ENCODE peak calls at places on chromosomes 13 and 19, in four cellular contexts. One of them, this sample, is unnamed.

GRCh38 chr13:80717834-80718233 is 376.9 kb upstream of the SPRY2 start:
- DNase-seq in H54: no peak
- DNase-seq in gastrocnemius medialis: no peak
- DNase-seq in upper lobe of left lung: no peak
- DNase-seq in this sample: no peak

GRCh38 chr13:93794197-93794885 is 567.7 kb downstream of the GPC6 start:
- DNase-seq in H54: no peak
- DNase-seq in gastrocnemius medialis: no peak
- DNase-seq in upper lobe of left lung: no peak
- DNase-seq in this sample: no peak

GRCh38 chr13:99192480-99192879 is 8.2 kb upstream of the UBAC2 start:
- DNase-seq in H54: no peak
- DNase-seq in gastrocnemius medialis: no peak
- DNase-seq in upper lobe of left lung: no peak
- DNase-seq in this sample: no peak

GRCh38 chr19:53333071-53333465 is 481 bp upstream of the ZNF845 start:
- DNase-seq in H54: peak
- DNase-seq in gastrocnemius medialis: peak
- DNase-seq in upper lobe of left lung: peak
- DNase-seq in this sample: peak

GRCh38 chr13:20140487-20140886 is 20.4 kb downstream of the GJA3 start:
- DNase-seq in H54: no peak
- DNase-seq in gastrocnemius medialis: no peak
- DNase-seq in upper lobe of left lung: no peak
- DNase-seq in this sample: no peak

GRCh38 chr19:9847087-9847671 is 12.1 kb downstream of the PIN1 start:
- DNase-seq in H54: peak
- DNase-seq in gastrocnemius medialis: no peak
- DNase-seq in upper lobe of left lung: no peak
- DNase-seq in this sample: peak

GRCh38 chr19:14053032-14053431 is 8.8 kb downstream of the PALM3 start:
- DNase-seq in H54: no peak
- DNase-seq in gastrocnemius medialis: no peak
- DNase-seq in upper lobe of left lung: no peak
- DNase-seq in this sample: no peak

GRCh38 chr13:47277774-47278173 is 380.9 kb upstream of the HTR2A start:
- DNase-seq in H54: no peak
- DNase-seq in gastrocnemius medialis: no peak
- DNase-seq in upper lobe of left lung: peak
- DNase-seq in this sample: no peak

GRCh38 chr13:33111414-33112110 is 95.3 kb downstream of the KL start:
- DNase-seq in H54: no peak
- DNase-seq in gastrocnemius medialis: no peak
- DNase-seq in upper lobe of left lung: no peak
- DNase-seq in this sample: no peak

GRCh38 chr13:112444001-112444311 is 67.8 kb downstream of the SPACA7 start:
- DNase-seq in H54: peak
- DNase-seq in gastrocnemius medialis: no peak
- DNase-seq in upper lobe of left lung: peak
- DNase-seq in this sample: no peak

GRCh38 chr13:22777207-22777606 is 403.6 kb upstream of the SGCG start:
- DNase-seq in H54: no peak
- DNase-seq in gastrocnemius medialis: no peak
- DNase-seq in upper lobe of left lung: no peak
- DNase-seq in this sample: no peak

GRCh38 chr19:13920940-13921744 is 15.1 kb downstream of the CC2D1A start:
- DNase-seq in H54: peak
- DNase-seq in gastrocnemius medialis: no peak
- DNase-seq in upper lobe of left lung: peak
- DNase-seq in this sample: no peak

GRCh38 chr13:73223372-73223781 is 164.6 kb downstream of the KLF5 start:
- DNase-seq in H54: no peak
- DNase-seq in gastrocnemius medialis: no peak
- DNase-seq in upper lobe of left lung: no peak
- DNase-seq in this sample: no peak

DNA sequence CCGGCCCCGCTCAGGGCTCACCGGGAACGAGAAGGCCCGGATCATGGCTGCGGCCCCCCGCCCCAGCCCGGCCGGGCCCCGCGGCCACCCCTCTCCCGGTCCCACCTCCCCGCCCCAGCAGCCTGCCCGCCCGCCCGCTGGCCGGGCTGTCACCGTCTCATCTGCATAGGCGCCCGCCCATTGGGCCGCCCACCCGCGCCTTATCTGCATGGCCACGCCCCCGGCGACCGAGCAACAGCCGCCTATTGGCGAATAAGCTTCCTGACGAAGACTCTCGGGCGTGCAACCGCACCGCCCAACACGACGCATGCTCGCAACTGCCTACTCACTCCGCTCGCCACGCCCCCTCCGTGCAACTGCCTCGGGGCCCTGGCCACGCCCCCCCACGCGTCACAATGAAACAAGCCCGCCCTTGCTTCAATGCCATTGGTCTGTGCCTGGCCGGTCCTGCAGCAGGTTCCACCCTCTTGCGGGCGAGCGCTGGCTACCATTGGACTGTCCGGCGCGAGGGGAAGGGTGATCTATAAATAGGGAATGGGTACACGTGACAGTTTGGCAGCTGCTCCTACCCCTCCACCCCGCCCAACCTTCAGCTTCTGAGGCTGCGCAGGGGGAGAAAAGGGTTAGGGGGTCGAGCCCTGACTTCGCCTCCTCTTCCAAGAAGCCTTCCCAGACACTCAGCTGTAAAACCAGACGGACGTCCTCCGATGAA is at the start of gene DACT3:
- DNase-seq in H54: peak
- DNase-seq in gastrocnemius medialis: peak
- DNase-seq in upper lobe of left lung: peak
- DNase-seq in this sample: peak
- TF ChIP-seq POLR2A in H54: no peak
- TF ChIP-seq POLR2A in gastrocnemius medialis: no peak
- TF ChIP-seq POLR2A in upper lobe of left lung: no peak
- TF ChIP-seq POLR2A in this sample: no peak

DNA sequence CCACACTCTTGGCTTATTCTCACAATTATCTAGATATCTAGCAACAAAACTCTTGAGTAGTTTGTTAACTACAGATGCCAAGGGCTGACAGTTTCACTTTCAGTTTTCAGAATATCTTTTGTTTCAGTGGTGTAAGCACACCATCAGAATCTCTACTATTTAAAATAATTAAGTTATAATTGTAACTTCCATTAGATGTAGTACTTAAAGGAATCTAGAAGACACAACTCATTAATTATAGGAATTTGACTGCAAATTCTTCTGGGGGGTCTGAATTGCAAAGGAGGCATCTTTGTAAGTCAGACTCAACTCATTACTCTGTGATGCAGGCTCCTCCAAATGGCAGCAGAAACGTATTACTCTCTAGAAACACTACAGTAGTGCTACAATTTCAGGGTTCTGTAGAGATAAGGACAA is 44.9 kb upstream of the USPL1 start:
- DNase-seq in H54: no peak
- DNase-seq in gastrocnemius medialis: no peak
- DNase-seq in upper lobe of left lung: peak
- DNase-seq in this sample: no peak
- TF ChIP-seq POLR2A in H54: no peak
- TF ChIP-seq POLR2A in gastrocnemius medialis: no peak
- TF ChIP-seq POLR2A in upper lobe of left lung: no peak
- TF ChIP-seq POLR2A in this sample: no peak

DNA sequence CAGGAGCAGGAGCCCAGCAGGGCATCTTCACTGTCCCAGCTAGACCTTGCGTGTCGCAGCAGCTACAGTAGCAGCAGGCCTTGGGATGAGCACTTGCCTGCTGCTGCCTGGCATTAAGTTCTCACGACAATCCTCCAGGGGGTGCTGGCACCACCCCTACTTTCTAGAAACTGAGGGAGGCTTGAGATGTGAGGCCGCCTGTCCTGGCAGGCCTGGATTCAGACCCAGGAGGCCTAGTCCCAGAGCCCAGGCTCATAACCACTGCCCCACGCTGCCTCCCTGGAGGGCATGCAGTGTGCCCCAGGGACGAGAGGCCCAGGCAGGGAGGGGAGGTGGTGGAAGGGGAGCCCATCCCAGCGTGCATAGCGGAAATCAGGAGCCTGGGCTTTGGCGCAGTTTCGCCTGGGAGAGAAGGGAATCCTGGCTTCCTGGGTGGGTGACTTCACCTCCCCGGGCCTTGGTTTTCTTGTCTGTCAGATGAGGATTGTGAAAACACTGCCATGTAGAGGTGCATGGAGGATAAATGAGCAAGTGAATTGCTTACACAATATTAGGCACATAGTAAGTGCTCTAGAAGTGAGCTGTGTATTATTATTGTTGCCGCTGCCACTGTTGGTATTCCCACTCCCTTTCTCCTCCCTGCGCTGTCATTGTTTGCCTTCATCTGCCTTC is 26.1 kb downstream of the PPP5C start:
- DNase-seq in H54: no peak
- DNase-seq in gastrocnemius medialis: no peak
- DNase-seq in upper lobe of left lung: no peak
- DNase-seq in this sample: no peak
- TF ChIP-seq POLR2A in H54: no peak
- TF ChIP-seq POLR2A in gastrocnemius medialis: no peak
- TF ChIP-seq POLR2A in upper lobe of left lung: no peak
- TF ChIP-seq POLR2A in this sample: no peak

DNA sequence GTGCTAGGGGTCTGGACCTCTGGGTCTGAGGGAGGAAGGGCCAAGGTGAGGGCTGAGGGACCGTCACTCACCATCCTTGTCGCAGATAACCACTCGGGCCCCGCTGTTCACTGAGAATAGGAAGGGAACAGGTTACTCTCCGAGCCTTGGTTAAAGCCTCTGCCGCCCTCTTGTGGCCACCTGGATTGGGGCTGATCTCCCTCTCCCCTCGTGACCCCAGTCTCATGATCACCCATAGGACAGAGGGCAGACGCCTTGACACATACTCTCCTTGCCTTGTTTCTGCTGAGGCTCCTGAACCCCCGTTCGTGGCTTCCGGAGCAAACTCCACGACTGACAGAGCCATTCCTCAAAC is 580 bp downstream of the HSD17B14 start:
- DNase-seq in H54: peak
- DNase-seq in gastrocnemius medialis: peak
- DNase-seq in upper lobe of left lung: peak
- DNase-seq in this sample: peak
- TF ChIP-seq POLR2A in H54: no peak
- TF ChIP-seq POLR2A in gastrocnemius medialis: peak
- TF ChIP-seq POLR2A in upper lobe of left lung: peak
- TF ChIP-seq POLR2A in this sample: no peak

DNA sequence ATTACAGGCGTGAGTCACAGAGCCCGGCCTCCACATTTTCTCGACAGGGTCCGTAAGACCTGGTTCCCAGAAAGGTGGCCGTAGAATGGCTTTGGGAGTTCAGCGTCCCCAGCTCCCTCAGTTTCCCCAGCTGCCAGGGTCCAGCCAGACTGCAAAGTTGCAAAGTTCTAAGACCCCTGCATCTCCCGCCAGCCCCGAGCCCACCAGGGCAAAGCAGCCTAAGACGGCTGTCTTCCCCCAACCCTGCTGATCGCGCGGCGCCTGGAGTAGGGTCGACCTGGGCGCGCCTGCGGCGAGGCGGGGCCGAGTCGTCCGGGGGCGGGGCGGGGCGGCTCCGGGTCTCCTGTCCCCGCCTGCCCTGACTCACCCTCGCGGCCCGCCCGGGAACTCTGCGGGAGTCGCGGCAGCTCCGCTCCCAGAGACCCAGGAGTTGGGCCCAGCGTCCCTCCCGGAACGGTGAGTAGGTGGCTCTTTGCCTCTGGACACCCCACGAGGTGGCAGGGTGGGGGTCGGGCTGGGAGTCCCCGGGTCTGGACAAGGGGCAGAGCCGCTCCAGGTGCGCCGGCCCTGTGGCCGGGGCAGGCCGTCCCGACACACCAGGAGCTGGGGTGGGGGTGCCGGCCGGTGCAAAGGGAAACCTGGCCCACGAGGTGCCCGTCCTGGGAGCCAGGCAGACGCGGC is at the start of gene LRRC8E:
- DNase-seq in H54: peak
- DNase-seq in gastrocnemius medialis: no peak
- DNase-seq in upper lobe of left lung: peak
- DNase-seq in this sample: no peak
- TF ChIP-seq POLR2A in H54: peak
- TF ChIP-seq POLR2A in gastrocnemius medialis: no peak
- TF ChIP-seq POLR2A in upper lobe of left lung: no peak
- TF ChIP-seq POLR2A in this sample: no peak

GRCh38 chr13:97977982-97978381 is 24.5 kb downstream of the IPO5 start:
- DNase-seq in H54: no peak
- DNase-seq in gastrocnemius medialis: no peak
- DNase-seq in upper lobe of left lung: no peak
- DNase-seq in this sample: no peak

GRCh38 chr13:97975280-97975850 is 21.9 kb downstream of the IPO5 start:
- DNase-seq in H54: no peak
- DNase-seq in gastrocnemius medialis: no peak
- DNase-seq in upper lobe of left lung: no peak
- DNase-seq in this sample: no peak

GRCh38 chr13:97975851-97976550 is 22.5 kb downstream of the IPO5 start:
- DNase-seq in H54: peak
- DNase-seq in gastrocnemius medialis: peak
- DNase-seq in upper lobe of left lung: peak
- DNase-seq in this sample: peak

GRCh38 chr13:97977376-97977705 is 23.9 kb downstream of the IPO5 start:
- DNase-seq in H54: no peak
- DNase-seq in gastrocnemius medialis: no peak
- DNase-seq in upper lobe of left lung: no peak
- DNase-seq in this sample: no peak

GRCh38 chr13:97976551-97977375 is 23.3 kb downstream of the IPO5 start:
- DNase-seq in H54: peak
- DNase-seq in gastrocnemius medialis: no peak
- DNase-seq in upper lobe of left lung: peak
- DNase-seq in this sample: no peak
- TF ChIP-seq POLR2A in H54: no peak
- TF ChIP-seq POLR2A in gastrocnemius medialis: no peak
- TF ChIP-seq POLR2A in upper lobe of left lung: no peak
- TF ChIP-seq POLR2A in this sample: no peak

DNA sequence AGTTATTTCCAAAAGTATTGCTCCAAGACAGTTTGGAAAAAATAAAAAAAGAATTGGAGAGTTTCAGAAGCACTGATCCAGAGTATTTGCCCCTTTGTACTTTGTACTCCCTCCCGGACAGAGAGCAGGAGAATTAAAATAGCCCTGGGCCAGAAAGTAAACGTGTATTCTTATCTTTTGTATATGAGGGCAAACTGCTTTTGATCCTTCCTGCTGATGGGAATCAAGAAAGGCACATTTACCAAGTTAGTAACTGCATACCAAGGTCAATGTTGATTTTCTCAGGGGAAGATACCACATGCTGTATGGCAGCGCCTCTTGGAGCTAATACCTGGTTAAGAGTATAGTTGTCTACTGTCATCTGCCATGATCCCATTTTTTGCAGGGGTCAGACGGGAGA is 10.9 kb upstream of the RB1 start:
- DNase-seq in H54: no peak
- DNase-seq in gastrocnemius medialis: no peak
- DNase-seq in upper lobe of left lung: no peak
- DNase-seq in this sample: no peak
- TF ChIP-seq POLR2A in H54: no peak
- TF ChIP-seq POLR2A in gastrocnemius medialis: no peak
- TF ChIP-seq POLR2A in upper lobe of left lung: no peak
- TF ChIP-seq POLR2A in this sample: no peak

GRCh38 chr19:28669804-28670203 is 543.1 kb downstream of the UQCRFS1 start:
- DNase-seq in H54: no peak
- DNase-seq in gastrocnemius medialis: no peak
- DNase-seq in upper lobe of left lung: no peak
- DNase-seq in this sample: no peak
- TF ChIP-seq POLR2A in H54: no peak
- TF ChIP-seq POLR2A in gastrocnemius medialis: no peak
- TF ChIP-seq POLR2A in upper lobe of left lung: no peak
- TF ChIP-seq POLR2A in this sample: no peak